ENCODE peak calls at places on chromosomes 2 and 18, in six cellular contexts. N is A549, F is HepG2, V is NB4, A is GM12878, P is K562. G is an unnamed sample.

GRCh38 chr2:234512884-234513669 is 16.2 kb upstream of the ARL4C start:
- DNase-seq in P (peak), V (no peak), N (no peak), A (no peak), F (no peak), G (peak)

GRCh38 chr18:63365909-63366269 is 1.1 kb downstream of the KDSR start:
- DNase-seq in F (no peak), P (no peak), N (peak), V (peak), A (no peak), G (no peak)

GRCh38 chr2:64287321-64287720 is 143.1 kb upstream of the PELI1 start:
- DNase-seq in V (no peak), F (no peak), A (no peak), N (no peak), P (no peak), G (no peak)

GRCh38 chr2:25165992-25166618 is 2.3 kb downstream of the POMC start:
- DNase-seq in N (peak), F (peak), A (peak), P (no peak), V (peak), G (no peak)

GRCh38 chr18:47815486-47816270 is 114.8 kb downstream of the SMAD2 start:
- DNase-seq in A (no peak), F (no peak), P (peak), V (no peak), N (no peak), G (peak)

GRCh38 chr2:129695496-129695895 is 284.0 kb upstream of the RAB6C start:
- DNase-seq in F (no peak), N (no peak), P (no peak), V (no peak), A (no peak), G (no peak)

GRCh38 chr2:238742066-238742465 is 105.8 kb upstream of the TWIST2 start:
- DNase-seq in V (peak), A (no peak), N (no peak), F (no peak), P (no peak), G (no peak)

GRCh38 chr2:158232476-158232875 is 130.8 kb downstream of the UPP2 start:
- DNase-seq in V (no peak), P (no peak), N (no peak), F (peak), A (no peak), G (peak)

GRCh38 chr2:115084446-115084845 is 642.0 kb downstream of the DPP10 start:
- DNase-seq in V (no peak), A (no peak), F (no peak), N (no peak), P (no peak), G (no peak)

GRCh38 chr18:73597832-73598615 is 549.6 kb downstream of the FBXO15 start:
- DNase-seq in N (no peak), F (no peak), V (peak), A (no peak), P (no peak), G (no peak)

GRCh38 chr2:38237311-38237710 is 139.8 kb downstream of the ATL2 start:
- DNase-seq in V (no peak), A (no peak), F (no peak), P (no peak), N (no peak), G (no peak)

GRCh38 chr18:50558157-50558556 is 1.7 kb upstream of the MAPK4 start:
- DNase-seq in N (no peak), A (no peak), F (no peak), V (no peak), P (no peak), G (no peak)

GRCh38 chr18:50560681-50561629 is 1.1 kb downstream of the MAPK4 start:
- DNase-seq in V (no peak), F (no peak), N (no peak), A (no peak), P (no peak), G (no peak)

GRCh38 chr18:50558948-50559749 is 738 bp upstream of the MAPK4 start:
- DNase-seq in P (no peak), F (no peak), N (no peak), A (no peak), V (no peak), G (no peak)

GRCh38 chr18:50562686-50563085 is 2.8 kb downstream of the MAPK4 start:
- DNase-seq in V (no peak), F (no peak), A (no peak), P (no peak), N (no peak), G (no peak)

GRCh38 chr18:50559750-50560680 is at the start of gene MAPK4:
- DNase-seq in P (peak), F (no peak), N (no peak), A (no peak), V (peak), G (no peak)
- TF ChIP-seq POLR2A in P (no peak), F (no peak), N (no peak), A (no peak), V (no peak), G (no peak)

GRCh38 chr2:237042101-237042500 is 43.6 kb upstream of the COPS8 start:
- DNase-seq in V (no peak), F (no peak), P (no peak), A (no peak), N (no peak), G (no peak)

GRCh38 chr2:237039301-237039906 is 46.3 kb upstream of the COPS8 start:
- DNase-seq in F (no peak), P (no peak), A (no peak), N (no peak), V (no peak), G (no peak)

GRCh38 chr2:237035781-237036352 is 49.8 kb upstream of the COPS8 start:
- DNase-seq in V (no peak), N (no peak), F (no peak), A (no peak), P (no peak), G (peak)

GRCh38 chr2:237045449-237045848 is 40.2 kb upstream of the COPS8 start:
- DNase-seq in F (no peak), P (no peak), N (no peak), V (no peak), A (no peak), G (no peak)

DNA sequence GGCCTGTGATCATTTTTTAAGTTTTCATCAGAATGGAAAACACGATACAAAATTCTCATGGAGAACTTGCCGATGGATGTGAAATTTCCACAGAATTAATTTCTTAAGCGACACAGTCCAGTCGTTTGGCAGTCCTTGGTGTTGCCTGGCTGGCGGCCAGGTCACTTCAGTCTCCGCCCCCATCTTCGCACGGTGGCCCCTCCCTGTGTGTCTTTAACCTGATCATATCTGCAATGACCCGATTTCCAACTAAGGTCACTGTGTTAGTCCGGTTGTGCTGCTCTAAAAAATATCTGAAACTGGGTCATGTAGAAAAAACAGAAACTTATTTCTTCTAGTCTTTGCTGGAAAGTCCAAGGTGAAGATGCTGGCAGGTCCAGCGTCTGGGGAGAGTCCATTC is 44.5 kb upstream of the COPS8 start:
- DNase-seq in N (no peak), A (no peak), V (no peak), P (no peak), F (no peak), G (peak)
- TF ChIP-seq MYC in N (no peak), A (no peak), V (no peak), P (no peak), F (no peak), G (no peak)

GRCh38 chr18:12310762-12311161 is 2.7 kb downstream of the TUBB6 start:
- DNase-seq in V (no peak), F (no peak), A (no peak), N (no peak), P (no peak), G (no peak)
- H3K4me3 ChIP-seq in V (no peak), F (no peak), A (peak), N (no peak), P (no peak), G (no peak)

GRCh38 chr2:10041711-10042110 is 1.6 kb upstream of the KLF11 start:
- DNase-seq in N (no peak), P (no peak), V (no peak), A (no peak), F (no peak), G (no peak)

GRCh38 chr2:10043906-10044601 is 704 bp downstream of the KLF11 start:
- DNase-seq in P (peak), N (peak), V (peak), F (peak), A (no peak), G (peak)

GRCh38 chr2:10042301-10043161 is 819 bp upstream of the KLF11 start:
- DNase-seq in F (peak), V (no peak), A (no peak), N (no peak), P (peak), G (peak)

GRCh38 chr2:10045561-10046355 is 2.4 kb downstream of the KLF11 start:
- DNase-seq in P (no peak), F (no peak), A (no peak), N (no peak), V (no peak), G (no peak)

DNA sequence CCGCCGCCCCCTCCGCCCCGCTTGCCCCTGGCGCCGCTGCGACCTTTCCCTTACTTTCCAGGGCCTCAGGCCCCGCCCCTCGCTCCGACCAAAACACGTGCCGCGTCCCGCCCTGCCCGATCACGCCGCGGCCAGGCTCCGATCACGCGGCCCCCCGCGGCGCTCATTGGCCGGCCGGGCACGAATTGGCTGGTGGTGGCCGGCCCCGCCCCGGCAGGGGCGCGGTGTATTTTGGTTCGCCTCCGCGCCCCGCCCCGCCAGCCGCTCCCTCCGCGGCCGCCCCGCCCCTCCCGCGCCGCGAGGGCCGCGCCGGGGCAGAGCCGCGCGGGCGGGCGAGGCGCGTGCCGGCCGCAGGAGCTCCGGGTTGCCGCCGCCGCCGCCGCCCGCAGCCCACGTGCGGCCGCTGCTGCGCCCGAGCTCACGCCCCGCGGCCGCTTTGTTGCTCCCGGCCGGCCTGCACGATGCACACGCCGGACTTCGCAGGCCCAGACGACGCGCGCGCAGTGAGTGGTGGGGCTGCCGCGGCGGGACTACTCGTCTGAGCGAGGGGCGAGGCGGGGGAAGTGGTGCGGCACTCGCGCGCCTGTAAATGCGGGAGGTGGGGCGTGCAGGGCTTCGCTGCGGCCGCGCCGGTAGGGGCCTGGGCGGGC is at the start of gene KLF11:
- DNase-seq in P (peak), V (peak), N (peak), F (peak), A (no peak), G (peak)
- TF ChIP-seq POLR2A in P (no peak), V (no peak), N (no peak), F (no peak), A (no peak), G (no peak)

GRCh38 chr2:207531024-207531411 is 1.3 kb downstream of the CREB1 start:
- DNase-seq in F (no peak), V (no peak), P (no peak), A (no peak), N (no peak), G (no peak)
- TF ChIP-seq MYC in F (no peak), V (peak), P (no peak), A (no peak), N (no peak), G (no peak)

G was measured in endothelial cell of umbilical vein.